ENCODE peak calls at places on chromosomes 5 and 9, in four cellular contexts. I is GM23338; F is activated naive CD8-positive, alpha-beta T cell treated with anti-CD3 and anti-CD28 coated beads for 36 hours; H is GDM1. N is an unnamed sample.

GRCh38 chr5:131628990-131629389 is 6.0 kb downstream of the RAPGEF6 start:
- DNase-seq in F (no peak), H (no peak), I (no peak), N (no peak)

GRCh38 chr9:91758491-91758981 is 191.5 kb downstream of the ROR2 start:
- DNase-seq in I (peak), F (peak), H (no peak), N (peak)

GRCh38 chr5:55441107-55441771 is 93.5 kb downstream of the PLPP1 start:
- DNase-seq in I (peak), F (no peak), H (no peak), N (no peak)

GRCh38 chr9:13485068-13485596 is 205.6 kb upstream of the MPDZ start:
- DNase-seq in H (no peak), I (no peak), F (no peak), N (no peak)

GRCh38 chr5:32217886-32218396 is 43.8 kb upstream of the GOLPH3 start:
- DNase-seq in F (no peak), I (no peak), H (peak), N (no peak)

GRCh38 chr5:80711938-80712337 is 57.2 kb upstream of the DHFR start:
- DNase-seq in H (no peak), F (no peak), I (peak), N (no peak)

GRCh38 chr5:141846031-141846430 is 32.2 kb downstream of the PCDH1 start:
- DNase-seq in H (no peak), F (no peak), I (peak), N (no peak)

GRCh38 chr9:129751841-129752801 is 721 bp downstream of the PTGES start:
- DNase-seq in F (no peak), I (no peak), H (no peak), N (no peak)

GRCh38 chr9:2427016-2427891 is 194.3 kb upstream of the VLDLR start:
- DNase-seq in F (no peak), H (no peak), I (no peak), N (no peak)

GRCh38 chr9:34437006-34437925 is 21.1 kb downstream of the FAM219A start:
- DNase-seq in F (peak), H (peak), I (peak), N (peak)

GRCh38 chr5:72301557-72301956 is 18.5 kb downstream of the MRPS27 start:
- DNase-seq in I (peak), F (no peak), H (no peak), N (no peak)

GRCh38 chr9:4297795-4298254 is 2.0 kb downstream of the GLIS3 start:
- DNase-seq in I (peak), H (no peak), F (peak), N (peak)

GRCh38 chr9:19138084-19138483 is 10.8 kb upstream of the PLIN2 start:
- DNase-seq in H (no peak), F (no peak), I (no peak), N (no peak)

GRCh38 chr9:131167146-131167692 is 41.8 kb downstream of the NUP214 start:
- DNase-seq in H (no peak), I (no peak), F (no peak), N (no peak)

GRCh38 chr5:143037071-143037470 is 266.9 kb downstream of the ARHGAP26 start:
- DNase-seq in I (peak), H (no peak), F (no peak), N (no peak)

GRCh38 chr9:79220666-79221065 is 351.1 kb upstream of the TLE4 start:
- DNase-seq in H (no peak), F (no peak), I (no peak), N (no peak)

GRCh38 chr9:69380811-69381210 is 55.8 kb downstream of the ENTREP1 start:
- DNase-seq in H (no peak), I (no peak), F (no peak), N (no peak)

GRCh38 chr5:10306806-10307205 is 896 bp downstream of the CMBL start:
- DNase-seq in I (no peak), H (no peak), F (no peak), N (no peak)

GRCh38 chr5:10689391-10690081 is 71.5 kb downstream of the DAP start:
- DNase-seq in H (peak), F (peak), I (peak), N (peak)

GRCh38 chr5:67009028-67009427 is 187.6 kb downstream of the CD180 start:
- DNase-seq in I (no peak), H (no peak), F (no peak), N (no peak)

GRCh38 chr5:150146862-150147579 is 8.6 kb downstream of the PDGFRB start:
- DNase-seq in I (no peak), F (no peak), H (no peak), N (no peak)

GRCh38 chr9:112945620-112946208 is 55.0 kb upstream of the SLC46A2 start:
- DNase-seq in F (peak), I (peak), H (no peak), N (no peak)

GRCh38 chr5:88290801-88291200 is 22.2 kb upstream of the TMEM161B start:
- DNase-seq in F (no peak), I (no peak), H (no peak), N (no peak)

GRCh38 chr9:132541051-132541450 is 41.4 kb upstream of the BARHL1 start:
- DNase-seq in I (no peak), H (no peak), F (no peak), N (no peak)

GRCh38 chr9:12798066-12798770 is 23.4 kb downstream of the LURAP1L start:
- DNase-seq in H (no peak), I (no peak), F (no peak), N (no peak)

GRCh38 chr9:27247756-27248155 is 49.2 kb downstream of the EQTN start:
- DNase-seq in F (peak), H (peak), I (peak), N (no peak)

GRCh38 chr5:129172561-129172960 is 78.0 kb downstream of the ISOC1 start:
- DNase-seq in H (no peak), I (peak), F (no peak), N (no peak)

GRCh38 chr9:12880406-12881016 is 105.7 kb downstream of the LURAP1L start:
- DNase-seq in I (no peak), H (no peak), F (no peak), N (no peak)

GRCh38 chr9:127979333-127980055 is 1.3 kb downstream of the EEIG1 start:
- DNase-seq in H (no peak), I (peak), F (peak), N (peak)

GRCh38 chr5:148924817-148925216 is 98.4 kb downstream of the ADRB2 start:
- DNase-seq in F (no peak), H (no peak), I (no peak), N (no peak)

GRCh38 chr9:80553986-80554715 is 982.4 kb downstream of the TLE4 start:
- DNase-seq in I (no peak), F (no peak), H (no peak), N (no peak)